ENCODE peak calls at places on chromosomes 5 and 9, in four cellular contexts. One of them, this sample, is unnamed. For H3K9me3, the result is how much of the 10 kb centered on the place peaks cover.

GRCh38 chr5:143402464-143403356 is 776 bp downstream of the NR3C1 start:
- DNase-seq in right cardiac atrium: peak
- DNase-seq in fibroblast of lung: peak
- DNase-seq in esophagus squamous epithelium: peak
- DNase-seq in this sample: peak

GRCh38 chr5:72517961-72518690 is 10.9 kb upstream of the ZNF366 start:
- DNase-seq in right cardiac atrium: peak
- DNase-seq in fibroblast of lung: peak
- DNase-seq in esophagus squamous epithelium: no peak
- DNase-seq in this sample: peak

GRCh38 chr9:92180669-92181181 is 65.5 kb upstream of the SPTLC1 start:
- DNase-seq in right cardiac atrium: no peak
- DNase-seq in fibroblast of lung: peak
- DNase-seq in esophagus squamous epithelium: no peak
- DNase-seq in this sample: no peak

GRCh38 chr9:114516913-114517312 is 11.6 kb upstream of the WHRN start:
- DNase-seq in right cardiac atrium: no peak
- DNase-seq in fibroblast of lung: peak
- DNase-seq in esophagus squamous epithelium: no peak
- DNase-seq in this sample: no peak

GRCh38 chr9:120730661-120731514 is 16.6 kb upstream of the MEGF9 start:
- DNase-seq in right cardiac atrium: peak
- DNase-seq in fibroblast of lung: peak
- DNase-seq in esophagus squamous epithelium: no peak
- DNase-seq in this sample: no peak

GRCh38 chr9:104367507-104367906 is 136.6 kb upstream of the OR13F1 start:
- DNase-seq in right cardiac atrium: no peak
- DNase-seq in fibroblast of lung: no peak
- DNase-seq in esophagus squamous epithelium: no peak
- DNase-seq in this sample: no peak

GRCh38 chr5:100803391-100803790 is 99.7 kb downstream of the ST8SIA4 start:
- DNase-seq in right cardiac atrium: no peak
- DNase-seq in fibroblast of lung: peak
- DNase-seq in esophagus squamous epithelium: no peak
- DNase-seq in this sample: no peak

GRCh38 chr5:33834334-33834733 is 57.5 kb downstream of the ADAMTS12 start:
- DNase-seq in right cardiac atrium: no peak
- DNase-seq in fibroblast of lung: peak
- DNase-seq in esophagus squamous epithelium: no peak
- DNase-seq in this sample: no peak

GRCh38 chr9:128394404-128395168 is 23.4 kb downstream of the URM1 start:
- DNase-seq in right cardiac atrium: no peak
- DNase-seq in fibroblast of lung: no peak
- DNase-seq in esophagus squamous epithelium: no peak
- DNase-seq in this sample: no peak

GRCh38 chr5:147384346-147385193 is 125.3 kb downstream of the DPYSL3 start:
- DNase-seq in right cardiac atrium: no peak
- DNase-seq in fibroblast of lung: no peak
- DNase-seq in esophagus squamous epithelium: no peak
- DNase-seq in this sample: no peak

GRCh38 chr9:99459923-99460322 is 237.8 kb downstream of the SEC61B start:
- DNase-seq in right cardiac atrium: no peak
- DNase-seq in fibroblast of lung: no peak
- DNase-seq in esophagus squamous epithelium: no peak
- DNase-seq in this sample: no peak

GRCh38 chr5:58394326-58394725 is 65.6 kb downstream of the PLK2 start:
- DNase-seq in right cardiac atrium: no peak
- DNase-seq in fibroblast of lung: no peak
- DNase-seq in esophagus squamous epithelium: no peak
- DNase-seq in this sample: no peak

GRCh38 chr5:38341641-38342040 is 83.3 kb downstream of the EGFLAM start:
- DNase-seq in right cardiac atrium: no peak
- DNase-seq in fibroblast of lung: no peak
- DNase-seq in esophagus squamous epithelium: no peak
- DNase-seq in this sample: no peak

GRCh38 chr5:14208071-14209021 is 65.2 kb downstream of the TRIO start:
- DNase-seq in right cardiac atrium: no peak
- DNase-seq in fibroblast of lung: peak
- DNase-seq in esophagus squamous epithelium: no peak
- DNase-seq in this sample: no peak

GRCh38 chr5:145965804-145966203 is 29.4 kb downstream of the SH3RF2 start:
- DNase-seq in right cardiac atrium: no peak
- DNase-seq in fibroblast of lung: no peak
- DNase-seq in esophagus squamous epithelium: no peak
- DNase-seq in this sample: no peak

GRCh38 chr5:15300141-15300540 is 199.8 kb upstream of the FBXL7 start:
- DNase-seq in right cardiac atrium: no peak
- DNase-seq in fibroblast of lung: no peak
- DNase-seq in esophagus squamous epithelium: no peak
- DNase-seq in this sample: no peak

GRCh38 chr9:134283111-134283515 is 43.1 kb upstream of the RXRA start:
- DNase-seq in right cardiac atrium: peak
- DNase-seq in fibroblast of lung: peak
- DNase-seq in esophagus squamous epithelium: no peak
- DNase-seq in this sample: peak

GRCh38 chr9:91119147-91119546 is 242.6 kb downstream of the AUH start:
- DNase-seq in right cardiac atrium: no peak
- DNase-seq in fibroblast of lung: peak
- DNase-seq in esophagus squamous epithelium: no peak
- DNase-seq in this sample: no peak

GRCh38 chr5:137833463-137833862 is 34.2 kb upstream of the MYOT start:
- DNase-seq in right cardiac atrium: no peak
- DNase-seq in fibroblast of lung: peak
- DNase-seq in esophagus squamous epithelium: no peak
- DNase-seq in this sample: no peak

GRCh38 chr9:91253488-91253887 is 108.2 kb downstream of the AUH start:
- DNase-seq in right cardiac atrium: no peak
- DNase-seq in fibroblast of lung: peak
- DNase-seq in esophagus squamous epithelium: no peak
- DNase-seq in this sample: no peak

GRCh38 chr9:131395027-131395744 is 1.3 kb downstream of the PRRC2B start:
- DNase-seq in right cardiac atrium: peak
- DNase-seq in fibroblast of lung: no peak
- DNase-seq in esophagus squamous epithelium: no peak
- DNase-seq in this sample: no peak

GRCh38 chr9:97982191-97982718 is 886 bp upstream of the ANP32B start:
- DNase-seq in right cardiac atrium: peak
- DNase-seq in fibroblast of lung: peak
- DNase-seq in esophagus squamous epithelium: no peak
- DNase-seq in this sample: no peak

GRCh38 chr5:161446655-161447054 is 99.9 kb downstream of the GABRB2 start:
- DNase-seq in right cardiac atrium: no peak
- DNase-seq in fibroblast of lung: no peak
- DNase-seq in esophagus squamous epithelium: no peak
- DNase-seq in this sample: no peak

GRCh38 chr5:61334224-61335196 is 2.5 kb downstream of the ZSWIM6 start:
- DNase-seq in right cardiac atrium: no peak
- DNase-seq in fibroblast of lung: peak
- DNase-seq in esophagus squamous epithelium: no peak
- DNase-seq in this sample: no peak

DNA sequence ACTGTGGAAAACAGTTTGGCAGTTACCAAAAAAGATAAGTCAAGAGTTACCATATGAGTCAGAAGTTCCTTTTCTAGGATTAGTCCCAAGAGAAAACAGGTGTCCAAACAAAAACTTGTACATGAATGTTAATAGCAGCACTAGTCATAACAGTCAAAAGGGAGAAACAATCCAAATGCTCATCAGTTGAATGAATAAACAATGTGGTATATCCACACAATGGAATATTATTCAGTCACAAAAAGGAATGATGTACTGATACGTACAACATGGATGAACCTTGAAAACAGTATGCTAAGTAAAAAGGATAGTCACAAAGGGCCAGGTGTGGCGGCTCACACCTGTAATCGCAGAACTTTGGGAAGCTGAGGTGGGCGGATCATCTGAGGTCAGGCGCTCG is 7.9 kb downstream of the ZNF510 start:
- DNase-seq in right cardiac atrium: no peak
- DNase-seq in fibroblast of lung: no peak
- DNase-seq in esophagus squamous epithelium: no peak
- DNase-seq in this sample: no peak
- H3K9me3 ChIP-seq in right cardiac atrium: under half
- H3K9me3 ChIP-seq in fibroblast of lung: under half
- H3K9me3 ChIP-seq in esophagus squamous epithelium: half or more
- H3K9me3 ChIP-seq in this sample: under half

GRCh38 chr5:158658439-158659230 is 441.1 kb downstream of the EBF1 start:
- DNase-seq in right cardiac atrium: no peak
- DNase-seq in fibroblast of lung: peak
- DNase-seq in esophagus squamous epithelium: no peak
- DNase-seq in this sample: no peak
- H3K9me3 ChIP-seq in right cardiac atrium: under half
- H3K9me3 ChIP-seq in fibroblast of lung: under half
- H3K9me3 ChIP-seq in esophagus squamous epithelium: under half
- H3K9me3 ChIP-seq in this sample: under half

DNA sequence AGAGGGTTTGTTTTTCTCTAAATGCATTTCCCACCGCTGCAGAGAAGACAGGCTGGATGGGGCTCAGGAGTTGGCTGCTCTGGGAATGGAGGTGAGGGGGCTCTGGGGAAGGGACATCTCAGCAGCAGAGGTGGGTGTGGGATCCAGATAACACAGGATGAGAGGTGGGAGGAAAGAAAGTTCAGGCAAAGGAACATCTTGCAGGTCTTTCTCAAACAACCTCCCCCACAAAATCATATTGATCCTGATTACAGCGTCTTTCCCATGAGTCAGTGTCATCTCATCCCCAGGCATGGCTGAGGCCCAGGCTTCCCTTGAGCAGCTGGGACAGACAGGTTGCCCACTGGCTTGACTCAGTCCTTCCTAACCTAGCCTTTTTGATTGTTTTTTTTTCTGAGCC is 11.3 kb upstream of the ACSL6 start:
- DNase-seq in right cardiac atrium: no peak
- DNase-seq in fibroblast of lung: no peak
- DNase-seq in esophagus squamous epithelium: no peak
- DNase-seq in this sample: no peak
- H3K9me3 ChIP-seq in right cardiac atrium: under half
- H3K9me3 ChIP-seq in fibroblast of lung: under half
- H3K9me3 ChIP-seq in esophagus squamous epithelium: under half
- H3K9me3 ChIP-seq in this sample: under half

DNA sequence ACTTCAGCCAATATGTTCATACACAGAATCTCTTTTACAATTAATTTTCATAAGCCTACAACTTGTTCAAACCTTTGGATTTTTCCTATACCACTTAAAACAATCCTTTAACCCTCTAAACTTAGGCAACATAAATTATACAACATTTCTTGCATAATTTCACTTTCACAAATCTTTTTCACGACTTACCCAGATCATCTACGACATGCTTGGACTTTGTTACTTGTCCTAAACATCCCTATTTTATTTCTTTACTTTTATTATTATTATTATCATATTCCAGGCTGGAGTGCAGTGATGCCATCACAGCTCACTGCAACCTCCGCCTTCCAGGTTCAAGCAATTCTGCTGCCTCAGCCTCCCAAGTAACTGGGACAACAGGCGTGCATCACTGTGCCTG is 68.0 kb downstream of the CACNA1B start:
- DNase-seq in right cardiac atrium: no peak
- DNase-seq in fibroblast of lung: peak
- DNase-seq in esophagus squamous epithelium: no peak
- DNase-seq in this sample: no peak
- H3K9me3 ChIP-seq in right cardiac atrium: under half
- H3K9me3 ChIP-seq in fibroblast of lung: under half
- H3K9me3 ChIP-seq in esophagus squamous epithelium: under half
- H3K9me3 ChIP-seq in this sample: under half